ENCODE peak calls at places on chromosomes 4 and X, in five cellular contexts. V, T, I, S and C are unnamed samples.

GRCh38 chr4:128551280-128551679 is 258.2 kb upstream of the JADE1 start:
- DNase-seq in V (no peak), T (no peak), I (no peak), S (no peak), C (no peak)

GRCh38 chrX:150907474-150907873 is 9.0 kb upstream of the CD99L2 start:
- DNase-seq in V (no peak), T (no peak), I (no peak), S (no peak), C (no peak)

GRCh38 chr4:180380733-180381132 is 1862.5 kb upstream of the TENM3 start:
- DNase-seq in V (no peak), T (no peak), I (no peak), S (no peak), C (no peak)

GRCh38 chrX:73850124-73851013 is 287.4 kb downstream of the CHIC1 start:
- DNase-seq in V (peak; percentile 24), T (no peak), I (peak; percentile 1), S (no peak), C (peak; percentile 33)

GRCh38 chr4:86855572-86855971 is 6.4 kb upstream of the SLC10A6 start:
- DNase-seq in V (no peak), T (no peak), I (no peak), S (no peak), C (no peak)

GRCh38 chrX:100913111-100913510 is 15.6 kb downstream of the XKRX start:
- DNase-seq in V (no peak), T (no peak), I (no peak), S (no peak), C (no peak)

GRCh38 chrX:137432609-137433008 is 133.3 kb upstream of the ZIC3 start:
- DNase-seq in V (no peak), T (no peak), I (peak; percentile 0), S (no peak), C (no peak)

GRCh38 chr4:155667538-155668511 is 1.2 kb downstream of the GUCY1A1 start:
- DNase-seq in V (peak; percentile 57), T (no peak), I (no peak), S (peak; percentile 59), C (peak; percentile 46)

GRCh38 chr4:83852085-83852451 is 316.2 kb downstream of the GPAT3 start:
- DNase-seq in V (no peak), T (no peak), I (peak; percentile 25), S (no peak), C (no peak)

GRCh38 chr4:180655886-180656285 is 1587.3 kb upstream of the TENM3 start:
- DNase-seq in V (no peak), T (no peak), I (no peak), S (no peak), C (no peak)

GRCh38 chrX:1531106-1531890 is 5.7 kb downstream of the P2RY8 start:
- DNase-seq in V (no peak), T (no peak), I (no peak), S (peak; percentile 31), C (no peak)

GRCh38 chrX:118627084-118627758 is 100.2 kb upstream of the IL13RA1 start:
- DNase-seq in V (no peak), T (no peak), I (peak; percentile 5), S (no peak), C (no peak)

GRCh38 chr4:169621754-169622481 is 1.5 kb downstream of the CLCN3 start:
- DNase-seq in V (no peak), T (no peak), I (peak; percentile 57), S (no peak), C (no peak)

GRCh38 chr4:12636191-12636590 is 847.9 kb downstream of the RAB28 start:
- DNase-seq in V (no peak), T (no peak), I (no peak), S (no peak), C (no peak)

GRCh38 chr4:186739802-186740434 is 16.3 kb upstream of the FAT1 start:
- DNase-seq in V (no peak), T (no peak), I (no peak), S (no peak), C (no peak)

GRCh38 chrX:72714471-72714916 is 388 bp upstream of the PHKA1 start:
- DNase-seq in V (peak; percentile 57), T (peak; percentile 76), I (peak; percentile 12), S (peak; percentile 69), C (peak; percentile 72)

GRCh38 chr4:105122334-105122733 is 24.3 kb upstream of the TET2 start:
- DNase-seq in V (no peak), T (no peak), I (no peak), S (no peak), C (no peak)

GRCh38 chrX:23436875-23437274 is 102.2 kb downstream of the PTCHD1 start:
- DNase-seq in V (no peak), T (no peak), I (no peak), S (no peak), C (no peak)

GRCh38 chr4:38179690-38180299 is 219.6 kb downstream of the PTTG2 start:
- DNase-seq in V (peak; percentile 66), T (peak; percentile 52), I (peak; percentile 65), S (peak; percentile 86), C (peak; percentile 85)

GRCh38 chr4:145216532-145216931 is 36.1 kb upstream of the OTUD4 start:
- DNase-seq in V (no peak), T (no peak), I (no peak), S (no peak), C (no peak)

GRCh38 chr4:25313194-25313895 is 771 bp downstream of the ZCCHC4 start:
- DNase-seq in V (no peak), T (no peak), I (peak; percentile 25), S (no peak), C (no peak)

GRCh38 chr4:19375405-19375804 is 876.3 kb upstream of the SLIT2 start:
- DNase-seq in V (no peak), T (no peak), I (no peak), S (no peak), C (no peak)

GRCh38 chr4:3368841-3369760 is 72.7 kb upstream of the HGFAC start:
- DNase-seq in V (no peak), T (no peak), I (no peak), S (peak; percentile 44), C (no peak)

GRCh38 chrX:39936886-39937770 is 160.6 kb downstream of the BCOR start:
- DNase-seq in V (no peak), T (no peak), I (no peak), S (no peak), C (no peak)

GRCh38 chrX:102957751-102958150 is 20.7 kb downstream of the RAB40AL start:
- DNase-seq in V (no peak), T (no peak), I (no peak), S (no peak), C (no peak)

GRCh38 chr4:2246384-2247127 is 4.6 kb upstream of the HAUS3 start:
- DNase-seq in V (no peak), T (no peak), I (no peak), S (no peak), C (peak; percentile 11)

GRCh38 chr4:41990383-41991111 is at the start of gene SLC30A9:
- DNase-seq in V (peak; percentile 93), T (peak; percentile 93), I (peak; percentile 92), S (peak; percentile 97), C (peak; percentile 99)

GRCh38 chr4:41998019-41998418 is 7.7 kb downstream of the SLC30A9 start:
- DNase-seq in V (no peak), T (no peak), I (no peak), S (no peak), C (no peak)

GRCh38 chr4:41992967-41993857 is 2.9 kb downstream of the SLC30A9 start:
- DNase-seq in V (no peak), T (no peak), I (no peak), S (no peak), C (no peak)

GRCh38 chr4:41991916-41992767 is 1.8 kb downstream of the SLC30A9 start:
- DNase-seq in V (no peak), T (no peak), I (peak; percentile 25), S (no peak), C (no peak)

DNA sequence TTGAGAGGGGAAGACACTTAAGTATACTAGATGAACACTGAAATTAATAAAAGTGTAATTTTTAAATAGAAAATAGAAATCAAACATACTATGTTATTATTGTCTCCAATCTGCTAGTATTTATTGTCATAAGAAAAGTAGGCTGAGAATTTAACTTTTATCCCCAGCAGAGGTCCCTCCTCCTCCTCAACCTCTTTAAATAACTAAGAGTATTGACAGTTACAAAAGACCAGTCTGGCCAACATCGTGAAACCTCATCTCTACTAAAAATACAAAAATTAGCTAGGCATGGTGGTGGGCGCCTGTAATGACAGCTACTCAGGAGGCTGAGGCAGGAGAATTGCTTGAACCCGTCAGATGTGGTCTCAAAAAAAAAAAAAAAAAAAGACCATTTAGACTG is 4.1 kb downstream of the SLC30A9 start:
- DNase-seq in V (no peak), T (no peak), I (no peak), S (no peak), C (no peak)
- TF ChIP-seq CTCF in V (no peak), T (no peak), I (no peak), S (no peak), C (no peak)

GRCh38 chr4:151418856-151419255 is 9.9 kb downstream of the FHIP1A start:
- DNase-seq in V (no peak), T (no peak), I (no peak), S (no peak), C (no peak)

GRCh38 chr4:151418385-151418784 is 9.4 kb downstream of the FHIP1A start:
- DNase-seq in V (no peak), T (no peak), I (peak; percentile 75), S (no peak), C (no peak)

GRCh38 chr4:151417164-151417571 is 8.2 kb downstream of the FHIP1A start:
- DNase-seq in V (no peak), T (no peak), I (peak; percentile 46), S (no peak), C (no peak)

GRCh38 chr4:151417766-151418376 is 8.9 kb downstream of the FHIP1A start:
- DNase-seq in V (no peak), T (no peak), I (no peak), S (no peak), C (no peak)

GRCh38 chr4:151415978-151416377 is 7.0 kb downstream of the FHIP1A start:
- DNase-seq in V (no peak), T (no peak), I (no peak), S (no peak), C (no peak)
- H3K4me1 ChIP-seq in V (no peaks in the 10 kb centered on the region), T (peaks cover 57% of the 10 kb centered on the region), I (peaks cover 36% of the 10 kb centered on the region), S (no peaks in the 10 kb centered on the region), C (no peaks in the 10 kb centered on the region)

GRCh38 chrX:78759081-78759480 is 11.6 kb downstream of the LPAR4 start:
- DNase-seq in V (no peak), T (no peak), I (no peak), S (no peak), C (no peak)
- TF ChIP-seq POLR2A in V (no peak), T (no peak), I (no peak), S (no peak), C (no peak)

GRCh38 chr4:175807596-175807995 is 4.5 kb downstream of the GPM6A start:
- DNase-seq in V (no peak), T (no peak), I (no peak), S (no peak), C (no peak)
- TF ChIP-seq CTCF in V (no peak), T (no peak), I (no peak), S (no peak), C (no peak)

DNA sequence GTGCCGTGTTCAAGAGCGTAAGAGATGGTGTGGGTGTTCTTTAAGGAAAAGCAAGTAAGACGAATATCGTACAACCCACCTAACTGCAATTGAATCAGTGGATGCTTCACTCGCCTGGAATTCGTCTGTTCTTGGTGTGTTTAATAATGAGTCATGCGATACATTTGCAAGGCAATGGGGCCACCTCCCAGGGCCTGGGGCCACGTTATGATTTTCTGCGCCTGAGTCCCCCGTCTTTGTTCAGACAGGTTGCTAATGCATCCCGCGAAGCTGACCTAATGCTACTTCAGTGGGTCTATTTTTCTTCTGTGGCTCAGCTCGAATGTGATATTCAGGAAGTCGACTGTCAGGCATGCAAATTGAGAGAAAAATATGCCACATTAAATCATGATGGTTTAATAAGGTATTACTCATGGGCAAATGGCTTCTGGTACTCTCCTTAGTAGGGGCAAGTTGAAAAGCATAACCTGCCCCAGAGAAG is 14.3 kb upstream of the MID1 start:
- DNase-seq in V (peak; percentile 22), T (no peak), I (no peak), S (no peak), C (no peak)
- H3K4me1 ChIP-seq in V (no peaks in the 10 kb centered on the region), T (no peaks in the 10 kb centered on the region), I (no peaks in the 10 kb centered on the region), S (no peaks in the 10 kb centered on the region), C (no peaks in the 10 kb centered on the region)